ENCODE peak calls at places on chromosome 12, in four cellular contexts. B is K562, N is GM12878, R is H1. T is an unnamed sample.

GRCh38 chr12:68479832-68480291 is 130.8 kb upstream of the RAP1B start:
- DNase-seq in B (no peak), N (no peak), R (no peak), T (no peak)

GRCh38 chr12:55815473-55815872 is 2.1 kb downstream of the SARNP start:
- DNase-seq in B (no peak), N (no peak), R (no peak), T (no peak)

GRCh38 chr12:131253376-131254026 is 299.8 kb downstream of the ADGRD1 start:
- DNase-seq in B (no peak), N (no peak), R (no peak), T (no peak)

GRCh38 chr12:14207946-14208612 is 157.4 kb upstream of the ATF7IP start:
- DNase-seq in B (no peak), N (no peak), R (peak), T (no peak)

GRCh38 chr12:107760207-107760816 is 625 bp downstream of the PRDM4 start:
- DNase-seq in B (peak), N (no peak), R (peak), T (peak)

GRCh38 chr12:72277415-72277814 is 5.2 kb downstream of the TRHDE start:
- DNase-seq in B (no peak), N (no peak), R (no peak), T (no peak)

GRCh38 chr12:52037248-52037861 is 13.9 kb upstream of the NR4A1 start:
- DNase-seq in B (no peak), N (no peak), R (peak), T (peak)

GRCh38 chr12:34390171-34390841 is 368.0 kb downstream of the ALG10 start:
- DNase-seq in B (no peak), N (no peak), R (no peak), T (no peak)

GRCh38 chr12:68786929-68787328 is 21.0 kb upstream of the MDM2 start:
- DNase-seq in B (peak), N (no peak), R (no peak), T (no peak)

GRCh38 chr12:40646891-40647290 is 45.3 kb upstream of the CNTN1 start:
- DNase-seq in B (no peak), N (no peak), R (no peak), T (no peak)

GRCh38 chr12:57368349-57369095 is 62.3 kb downstream of the R3HDM2 start:
- DNase-seq in B (no peak), N (no peak), R (no peak), T (no peak)

GRCh38 chr12:117334855-117335587 is 26.4 kb downstream of the NOS1 start:
- DNase-seq in B (no peak), N (no peak), R (no peak), T (no peak)

GRCh38 chr12:63889236-63889635 is 44.7 kb downstream of the SRGAP1 start:
- DNase-seq in B (no peak), N (no peak), R (no peak), T (no peak)

GRCh38 chr12:80567391-80567790 is 123.4 kb downstream of the PTPRQ start:
- DNase-seq in B (no peak), N (no peak), R (no peak), T (no peak)

GRCh38 chr12:113369391-113369790 is 11.0 kb downstream of the PLBD2 start:
- DNase-seq in B (no peak), N (no peak), R (no peak), T (no peak)

GRCh38 chr12:91954326-91954725 is 191.3 kb downstream of the BTG1 start:
- DNase-seq in B (no peak), N (no peak), R (no peak), T (no peak)

GRCh38 chr12:116955382-116956021 is 44.8 kb downstream of the FBXW8 start:
- DNase-seq in B (peak), N (no peak), R (no peak), T (no peak)

GRCh38 chr12:56545023-56545604 is 23.5 kb downstream of the RBMS2 start:
- DNase-seq in B (no peak), N (no peak), R (no peak), T (no peak)

GRCh38 chr12:77723308-77723707 is 107.4 kb upstream of the NAV3 start:
- DNase-seq in B (no peak), N (no peak), R (no peak), T (no peak)

GRCh38 chr12:16369156-16369555 is 21.7 kb downstream of the MGST1 start:
- DNase-seq in B (no peak), N (no peak), R (no peak), T (no peak)

GRCh38 chr12:91769736-91770135 is 375.9 kb downstream of the BTG1 start:
- DNase-seq in B (no peak), N (no peak), R (no peak), T (no peak)

GRCh38 chr12:47078733-47079364 is 572 bp upstream of the PCED1B start:
- DNase-seq in B (peak), N (no peak), R (no peak), T (no peak)

GRCh38 chr12:131386167-131386521 is 324.7 kb upstream of the SFSWAP start:
- DNase-seq in B (no peak), N (no peak), R (no peak), T (no peak)

GRCh38 chr12:123807670-123808069 is 45.6 kb downstream of the DNAH10 start:
- DNase-seq in B (no peak), N (no peak), R (no peak), T (peak)

GRCh38 chr12:68487721-68488309 is 122.9 kb upstream of the RAP1B start:
- DNase-seq in B (no peak), N (no peak), R (no peak), T (no peak)

GRCh38 chr12:76265424-76266180 is 82.6 kb downstream of the BBS10 start:
- DNase-seq in B (no peak), N (no peak), R (no peak), T (no peak)

GRCh38 chr12:38895446-38895845 is 9.9 kb downstream of the CPNE8 start:
- DNase-seq in B (no peak), N (no peak), R (no peak), T (no peak)

GRCh38 chr12:14422516-14423230 is 57.2 kb downstream of the ATF7IP start:
- DNase-seq in B (no peak), N (no peak), R (no peak), T (no peak)

GRCh38 chr12:64610660-64611429 is 550 bp downstream of the RASSF3 start:
- DNase-seq in B (peak), N (no peak), R (peak), T (peak)

GRCh38 chr12:96501139-96501741 is 11.9 kb downstream of the CFAP54 start:
- DNase-seq in B (peak), N (peak), R (no peak), T (peak)

GRCh38 chr12:9925746-9926393 is 6.3 kb downstream of the CLEC2A start:
- DNase-seq in B (peak), N (no peak), R (no peak), T (peak)

GRCh38 chr12:53601296-53601847 is 24.8 kb downstream of the ATF7 start:
- DNase-seq in B (no peak), N (no peak), R (no peak), T (peak)

GRCh38 chr12:57047981-57048380 is 1.9 kb downstream of the MYO1A start:
- DNase-seq in B (no peak), N (no peak), R (no peak), T (no peak)

GRCh38 chr12:80269953-80270552 is 170.7 kb downstream of the OTOGL start:
- DNase-seq in B (peak), N (no peak), R (no peak), T (peak)

GRCh38 chr12:88266851-88267360 is 124.8 kb downstream of the TMTC3 start:
- DNase-seq in B (no peak), N (no peak), R (no peak), T (no peak)

GRCh38 chr12:61546296-61546695 is 713.9 kb upstream of the USP15 start:
- DNase-seq in B (no peak), N (no peak), R (no peak), T (no peak)

GRCh38 chr12:50425859-50426258 is 25.2 kb downstream of the LARP4 start:
- DNase-seq in B (no peak), N (no peak), R (no peak), T (no peak)
- TF ChIP-seq NRF1 in B (no peak), N (no peak), R (no peak), T (no peak)

DNA sequence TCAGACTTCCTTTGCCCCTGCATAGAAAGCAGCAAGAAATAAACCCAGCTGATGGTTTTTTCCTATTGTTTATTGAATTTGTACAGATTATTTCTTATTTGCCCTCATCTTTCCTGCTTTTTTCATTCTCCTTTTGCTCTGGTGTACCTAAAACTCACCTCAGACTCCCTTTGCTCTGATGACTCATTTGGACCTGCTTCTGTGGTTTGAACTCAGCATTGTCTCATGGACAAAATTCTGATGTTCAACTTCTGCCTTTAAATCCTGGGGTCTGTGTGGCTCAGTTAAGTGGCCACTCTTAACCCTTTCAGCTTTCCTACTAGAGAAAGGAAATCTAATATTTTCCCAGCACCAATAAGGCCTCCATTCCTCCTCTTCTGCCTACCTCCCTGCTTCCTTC is 3.5 kb upstream of the SENP1 start:
- DNase-seq in B (no peak), N (no peak), R (no peak), T (no peak)
- TF ChIP-seq NRF1 in B (no peak), N (no peak), R (no peak), T (no peak)

GRCh38 chr12:11653215-11653753 is 3.8 kb downstream of the ETV6 start:
- DNase-seq in B (no peak), N (peak), R (no peak), T (no peak)
- TF ChIP-seq NRF1 in B (no peak), N (no peak), R (no peak), T (no peak)

GRCh38 chr12:103627189-103627855 is 40.2 kb downstream of the STAB2 start:
- DNase-seq in B (no peak), N (no peak), R (no peak), T (no peak)
- TF ChIP-seq NRF1 in B (no peak), N (no peak), R (no peak), T (no peak)

GRCh38 chr12:58920102-58920955 is at the start of gene LRIG3:
- DNase-seq in B (peak), N (no peak), R (peak), T (peak)
- TF ChIP-seq NRF1 in B (no peak), N (no peak), R (no peak), T (no peak)

DNA sequence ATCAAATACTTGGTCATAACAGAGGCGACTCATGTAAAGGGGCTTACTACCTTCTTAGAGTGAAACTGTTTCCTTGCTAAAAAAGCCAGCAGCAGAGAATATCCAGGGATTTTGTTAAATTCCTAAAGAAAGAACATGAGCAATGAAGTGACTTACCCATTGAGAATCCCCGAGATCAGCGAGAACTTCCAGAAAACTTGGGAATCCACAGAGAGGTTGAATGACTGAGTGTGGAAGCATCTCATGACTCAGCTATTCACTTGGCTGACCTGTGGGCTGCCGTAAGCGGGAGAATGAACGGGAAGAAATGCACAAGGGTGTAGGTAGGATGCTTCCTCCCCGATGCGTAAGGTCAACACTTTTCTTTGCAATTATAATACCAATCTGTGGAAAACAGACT is 85.3 kb upstream of the KCNA1 start:
- DNase-seq in B (no peak), N (no peak), R (no peak), T (no peak)
- TF ChIP-seq NRF1 in B (no peak), N (no peak), R (no peak), T (no peak)

GRCh38 chr12:880656-881055 is 68.8 kb downstream of the RAD52 start:
- DNase-seq in B (no peak), N (no peak), R (no peak), T (no peak)

GRCh38 chr12:884746-885414 is 64.6 kb downstream of the RAD52 start:
- DNase-seq in B (no peak), N (no peak), R (no peak), T (no peak)

GRCh38 chr12:873954-874353 is 75.5 kb downstream of the RAD52 start:
- DNase-seq in B (no peak), N (no peak), R (no peak), T (no peak)

GRCh38 chr12:879641-880040 is 69.9 kb downstream of the RAD52 start:
- DNase-seq in B (no peak), N (no peak), R (no peak), T (no peak)
- TF ChIP-seq NRF1 in B (no peak), N (no peak), R (no peak), T (no peak)

GRCh38 chr12:6703631-6704030 is 3.0 kb upstream of the PIANP start:
- DNase-seq in B (peak), N (no peak), R (peak), T (no peak)
- TF ChIP-seq NRF1 in B (peak), N (no peak), R (no peak), T (no peak)

DNA sequence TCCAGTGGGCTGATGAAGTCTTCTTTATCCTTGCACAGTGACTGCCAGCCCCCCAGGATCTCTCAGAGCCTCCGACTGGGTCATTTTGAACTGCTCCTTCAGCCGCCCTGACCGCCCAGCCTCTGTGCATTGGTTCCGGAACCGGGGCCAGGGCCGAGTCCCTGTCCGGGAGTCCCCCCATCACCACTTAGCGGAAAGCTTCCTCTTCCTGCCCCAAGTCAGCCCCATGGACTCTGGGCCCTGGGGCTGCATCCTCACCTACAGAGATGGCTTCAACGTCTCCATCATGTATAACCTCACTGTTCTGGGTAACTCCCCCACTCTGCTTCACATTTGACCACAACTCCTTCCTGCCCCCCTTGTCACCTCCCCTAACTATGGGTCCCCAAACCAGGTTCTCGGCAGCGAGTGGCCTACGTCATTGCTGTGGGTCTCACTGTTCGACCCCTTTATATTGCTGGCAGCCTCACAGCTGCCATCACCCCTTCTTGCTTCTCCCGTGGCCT is 2.3 kb downstream of the LAG3 start:
- DNase-seq in B (no peak), N (no peak), R (no peak), T (no peak)
- TF ChIP-seq NRF1 in B (no peak), N (no peak), R (no peak), T (no peak)